ENCODE peak calls at places on chromosomes 1 and 21, in nine cellular contexts. C is thoracic aorta, E is WTC11, F is IMR-90, P is natural killer cell, X is Calu3, J is foreskin fibroblast, I is GM20000, S is cardiac fibroblast. B is an unnamed sample.

GRCh38 chr21:31444061-31444460 is 100.0 kb upstream of the TIAM1 start:
- DNase-seq in C (no peak), E (no peak), F (peak), P (no peak), X (no peak), J (no peak), I (no peak), S (peak), B (peak)

GRCh38 chr1:108767115-108767514 is 20.6 kb downstream of the STXBP3 start:
- DNase-seq in C (no peak), E (no peak), F (no peak), P (no peak), X (no peak), J (no peak), I (no peak), S (no peak), B (no peak)

GRCh38 chr21:35370671-35371070 is 321.6 kb upstream of the RUNX1 start:
- DNase-seq in C (no peak), E (no peak), F (no peak), P (no peak), X (no peak), J (no peak), I (no peak), S (no peak), B (no peak)

GRCh38 chr1:49106438-49106837 is 329.7 kb upstream of the BEND5 start:
- DNase-seq in C (no peak), E (no peak), F (no peak), P (no peak), X (no peak), J (no peak), I (no peak), S (no peak), B (no peak)

GRCh38 chr1:7317888-7318287 is 453.2 kb upstream of the VAMP3 start:
- DNase-seq in C (no peak), E (no peak), F (no peak), P (no peak), X (no peak), J (no peak), I (no peak), S (no peak), B (no peak)

GRCh38 chr1:197481101-197481500 is 213.0 kb downstream of the CRB1 start:
- DNase-seq in C (no peak), E (no peak), F (no peak), P (peak), X (no peak), J (peak), I (no peak), S (no peak), B (no peak)

GRCh38 chr1:183622884-183623785 is 12.4 kb downstream of the ARPC5 start:
- DNase-seq in C (no peak), E (peak), F (peak), P (no peak), X (peak), J (peak), I (peak), S (peak), B (peak)

GRCh38 chr1:234309598-234310459 is 63.4 kb upstream of the COA6 start:
- DNase-seq in C (no peak), E (peak), F (peak), P (peak), X (peak), J (peak), I (peak), S (peak), B (no peak)

GRCh38 chr1:164559342-164560070 is 522 bp downstream of the PBX1 start:
- DNase-seq in C (no peak), E (peak), F (no peak), P (no peak), X (peak), J (no peak), I (no peak), S (peak), B (no peak)

GRCh38 chr1:14499312-14500040 is 99.0 kb upstream of the KAZN start:
- DNase-seq in C (no peak), E (no peak), F (no peak), P (no peak), X (peak), J (no peak), I (no peak), S (no peak), B (no peak)

GRCh38 chr1:201504799-201505504 is 2.0 kb downstream of the CSRP1 start:
- DNase-seq in C (no peak), E (no peak), F (no peak), P (no peak), X (no peak), J (no peak), I (no peak), S (no peak), B (peak)

GRCh38 chr1:67390041-67390887 is 39.9 kb downstream of the SERBP1 start:
- DNase-seq in C (no peak), E (no peak), F (peak), P (no peak), X (no peak), J (no peak), I (no peak), S (peak), B (no peak)

GRCh38 chr1:1298861-1299685 is 8.7 kb downstream of the ACAP3 start:
- DNase-seq in C (no peak), E (peak), F (no peak), P (no peak), X (no peak), J (no peak), I (no peak), S (peak), B (no peak)

GRCh38 chr1:54798769-54799641 is 2.1 kb downstream of the TTC22 start:
- DNase-seq in C (no peak), E (no peak), F (peak), P (no peak), X (peak), J (no peak), I (peak), S (no peak), B (no peak)

DNA sequence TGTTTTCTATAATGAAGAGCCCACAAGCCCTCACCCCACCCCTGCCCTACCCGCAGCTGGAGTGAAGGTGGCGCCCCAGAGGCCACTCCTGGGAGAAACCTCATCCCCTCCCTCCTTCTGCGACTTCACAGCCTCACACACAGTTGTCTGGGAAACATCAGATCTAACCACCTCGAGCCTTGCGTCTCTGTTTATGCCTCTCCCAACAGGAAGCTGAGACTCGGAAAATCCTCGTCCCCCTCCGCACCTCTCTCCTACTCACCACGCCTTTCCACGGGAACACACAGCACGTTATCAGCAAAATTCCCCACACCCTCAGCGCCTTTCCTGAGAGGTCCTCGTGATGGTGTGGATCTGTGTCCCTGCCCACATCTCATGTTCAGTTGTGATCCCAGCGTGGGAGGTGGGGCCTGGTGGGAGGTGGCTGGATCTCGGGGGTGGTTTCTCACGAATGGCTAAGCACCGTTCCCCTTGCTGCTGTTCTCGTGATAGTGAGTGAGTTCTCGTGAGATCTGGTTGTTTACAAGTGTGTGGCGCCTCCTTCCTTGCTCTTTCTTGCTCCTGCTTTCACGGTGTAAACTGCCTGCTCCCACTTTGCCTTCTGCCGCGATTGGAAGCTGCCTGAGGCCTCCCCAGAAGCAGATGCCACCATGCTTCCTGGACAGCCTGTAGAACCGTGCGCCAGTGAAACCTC is 190.6 kb downstream of the KIF26B start:
- DNase-seq in C (no peak), E (peak), F (no peak), P (no peak), X (no peak), J (no peak), I (no peak), S (no peak), B (no peak)
- TF ChIP-seq CTCF in C (no peak), E (no peak), F (no peak), P (no peak), X (no peak), J (no peak), I (no peak), S (no peak), B (peak)

DNA sequence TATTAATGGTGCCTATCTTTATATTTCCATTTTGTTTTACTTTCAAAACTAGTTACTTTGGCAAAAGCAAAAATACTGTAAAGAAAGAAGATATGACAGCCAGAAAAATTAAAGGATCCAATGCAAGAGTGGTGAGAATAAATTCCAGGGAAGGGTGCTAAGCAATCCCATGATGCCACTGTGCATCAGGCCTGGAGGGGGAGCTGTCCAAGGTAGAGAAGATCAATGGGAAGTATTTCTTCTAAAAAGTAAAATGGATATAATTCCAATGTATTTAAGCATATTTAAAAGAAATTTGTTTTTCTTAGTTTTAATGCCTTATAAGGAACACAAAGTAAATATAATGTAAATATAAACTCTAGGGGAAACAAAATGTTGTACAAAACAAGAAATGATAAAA is 1382.2 kb upstream of the B3GALT2 start:
- DNase-seq in C (no peak), E (no peak), F (peak), P (no peak), X (no peak), J (no peak), I (no peak), S (no peak), B (no peak)
- TF ChIP-seq CTCF in C (no peak), E (no peak), F (no peak), P (no peak), X (no peak), J (no peak), I (no peak), S (no peak), B (no peak)

GRCh38 chr1:13228343-13228781 is 2.4 kb upstream of the PRAMEF18 start:
- DNase-seq in C (no peak), E (peak), F (no peak), P (no peak), X (peak), J (no peak), I (peak), S (no peak), B (no peak)
- TF ChIP-seq CTCF in C (no peak), E (no peak), F (no peak), P (peak), X (peak), J (no peak), I (peak), S (no peak), B (peak)

GRCh38 chr1:111886741-111887140 is 102.7 kb downstream of the KCND3 start:
- DNase-seq in C (no peak), E (no peak), F (no peak), P (no peak), X (no peak), J (no peak), I (no peak), S (no peak), B (no peak)

GRCh38 chr1:111882537-111882936 is 106.9 kb downstream of the KCND3 start:
- DNase-seq in C (no peak), E (no peak), F (no peak), P (no peak), X (no peak), J (no peak), I (no peak), S (no peak), B (no peak)

GRCh38 chr1:111882986-111883560 is 106.4 kb downstream of the KCND3 start:
- DNase-seq in C (no peak), E (no peak), F (peak), P (no peak), X (no peak), J (no peak), I (no peak), S (no peak), B (no peak)

GRCh38 chr1:111887385-111887784 is 102.1 kb downstream of the KCND3 start:
- DNase-seq in C (no peak), E (no peak), F (no peak), P (no peak), X (no peak), J (no peak), I (no peak), S (no peak), B (no peak)

DNA sequence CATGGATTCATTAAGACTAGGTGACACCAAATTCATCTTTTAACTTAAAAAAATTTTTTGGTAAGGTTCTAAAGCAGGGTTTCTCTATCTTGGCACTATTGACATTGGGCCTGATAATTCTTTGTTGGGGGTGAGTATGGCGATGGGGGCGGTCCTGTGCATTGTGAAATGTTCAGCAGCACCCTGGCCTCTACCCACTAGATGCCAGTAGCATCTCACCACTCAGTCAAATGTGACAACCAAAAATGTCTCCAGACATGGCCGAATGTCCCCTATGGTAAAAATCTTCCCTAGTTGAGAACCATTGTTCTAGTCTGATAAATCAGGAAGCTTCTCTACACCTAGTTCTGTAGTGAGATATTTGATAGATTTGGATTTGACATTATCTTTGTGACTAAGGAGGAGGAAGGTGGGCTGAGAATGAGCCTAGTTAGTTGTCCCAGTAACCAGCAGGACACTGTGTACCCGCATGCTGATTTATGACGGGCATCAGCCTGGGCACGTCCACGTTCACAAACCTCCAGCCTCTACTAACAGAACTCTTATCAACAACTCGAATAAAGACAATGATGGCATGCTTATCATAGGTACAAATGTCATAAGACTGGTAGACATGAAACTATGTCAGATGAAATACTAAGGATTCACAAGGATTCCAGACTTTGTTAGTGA is 104.6 kb downstream of the KCND3 start:
- DNase-seq in C (no peak), E (no peak), F (no peak), P (no peak), X (no peak), J (no peak), I (no peak), S (no peak), B (no peak)
- TF ChIP-seq CTCF in C (no peak), E (no peak), F (no peak), P (no peak), X (no peak), J (no peak), I (no peak), S (no peak), B (no peak)

GRCh38 chr21:46021398-46021797 is 39.8 kb downstream of the COL6A1 start:
- DNase-seq in C (no peak), E (no peak), F (no peak), P (no peak), X (no peak), J (no peak), I (no peak), S (no peak), B (no peak)
- TF ChIP-seq CTCF in C (no peak), E (no peak), F (no peak), P (no peak), X (no peak), J (no peak), I (no peak), S (no peak), B (no peak)

GRCh38 chr21:15197696-15198095 is 132.9 kb upstream of the NRIP1 start:
- DNase-seq in C (no peak), E (no peak), F (no peak), P (no peak), X (no peak), J (no peak), I (no peak), S (peak), B (no peak)

GRCh38 chr21:15195768-15196167 is 131.0 kb upstream of the NRIP1 start:
- DNase-seq in C (no peak), E (no peak), F (no peak), P (no peak), X (no peak), J (no peak), I (no peak), S (no peak), B (no peak)

GRCh38 chr21:15195104-15195503 is 130.3 kb upstream of the NRIP1 start:
- DNase-seq in C (no peak), E (no peak), F (no peak), P (no peak), X (no peak), J (no peak), I (no peak), S (no peak), B (no peak)

GRCh38 chr21:15199940-15200339 is 135.1 kb upstream of the NRIP1 start:
- DNase-seq in C (no peak), E (no peak), F (no peak), P (no peak), X (no peak), J (no peak), I (no peak), S (no peak), B (no peak)

GRCh38 chr21:15199414-15199813 is 134.6 kb upstream of the NRIP1 start:
- DNase-seq in C (no peak), E (no peak), F (no peak), P (no peak), X (no peak), J (no peak), I (no peak), S (no peak), B (no peak)
- TF ChIP-seq CTCF in C (no peak), E (no peak), F (no peak), P (no peak), X (no peak), J (no peak), I (no peak), S (no peak), B (no peak)

B was measured in CD14-positive monocyte.